ENCODE peak calls at places on chromosomes 16 and 17, in four cellular contexts. Y is amniotic stem cell; X is esophagus muscularis mucosa; A is activated T-cell treated with anti-CD3 and anti-CD28 coated beads, Interleukin-2, amount 50 U/mL, for 24 hours. W is an unnamed sample.

GRCh38 chr17:57567278-57567677 is 177.8 kb downstream of the CCDC182 start:
- DNase-seq in Y (no peak), X (no peak), A (no peak), W (no peak)

GRCh38 chr16:19733551-19733950 is 15.5 kb downstream of the IQCK start:
- DNase-seq in Y (no peak), X (no peak), A (no peak), W (no peak)

GRCh38 chr17:77400445-77400870 is 259.7 kb downstream of the SEC14L1 start:
- DNase-seq in Y (no peak), X (no peak), A (peak), W (no peak)

GRCh38 chr16:50059111-50059510 is 6.7 kb upstream of the HEATR3 start:
- DNase-seq in Y (no peak), X (no peak), A (no peak), W (no peak)

GRCh38 chr16:47019563-47019962 is 46.1 kb upstream of the DNAJA2 start:
- DNase-seq in Y (no peak), X (no peak), A (no peak), W (no peak)

GRCh38 chr17:55770220-55770870 is 19.5 kb downstream of the PCTP start:
- DNase-seq in Y (peak), X (no peak), A (no peak), W (peak)

GRCh38 chr16:53950677-53951076 is 246.7 kb downstream of the FTO start:
- DNase-seq in Y (no peak), X (no peak), A (no peak), W (no peak)

GRCh38 chr16:71883849-71884638 is at the start of gene ZNF821:
- DNase-seq in Y (peak), X (no peak), A (peak), W (no peak)

GRCh38 chr16:47666434-47666833 is 205.3 kb downstream of the PHKB start:
- DNase-seq in Y (no peak), X (no peak), A (no peak), W (no peak)